ENCODE peak calls at places on chromosomes 3 and 15, in five cellular contexts. G is astrocyte of the spinal cord, Z is fibroblast of mammary gland, N is DND-41, I is upper lobe of right lung. F is an unnamed sample.

GRCh38 chr15:38217181-38217580 is 35.5 kb upstream of the SPRED1 start:
- DNase-seq in G (peak), Z (peak), N (peak), I (no peak), F (peak)

GRCh38 chr3:69842789-69843188 is 103.5 kb downstream of the MITF start:
- DNase-seq in G (no peak), Z (no peak), N (no peak), I (no peak), F (no peak)

GRCh38 chr15:45378149-45378912 is at the start of gene GATM:
- DNase-seq in G (peak), Z (peak), N (no peak), I (peak), F (peak)

GRCh38 chr15:91863621-91864255 is 10.2 kb downstream of the SLCO3A1 start:
- DNase-seq in G (no peak), Z (no peak), N (no peak), I (no peak), F (no peak)

GRCh38 chr3:30355622-30356021 is 250.8 kb upstream of the TGFBR2 start:
- DNase-seq in G (peak), Z (no peak), N (no peak), I (no peak), F (peak)

GRCh38 chr3:119637679-119638525 is 22.5 kb downstream of the POPDC2 start:
- DNase-seq in G (peak), Z (peak), N (no peak), I (no peak), F (peak)

GRCh38 chr3:12287727-12288465 is 974 bp upstream of the PPARG start:
- DNase-seq in G (no peak), Z (no peak), N (no peak), I (peak), F (no peak)

GRCh38 chr15:77143191-77143590 is 72.3 kb upstream of the TSPAN3 start:
- DNase-seq in G (no peak), Z (no peak), N (no peak), I (no peak), F (no peak)

GRCh38 chr3:112610121-112610520 is 30.8 kb downstream of the CCDC80 start:
- DNase-seq in G (peak), Z (peak), N (no peak), I (no peak), F (peak)

GRCh38 chr3:5122741-5123706 is 932 bp downstream of the ARL8B start:
- DNase-seq in G (peak), Z (peak), N (peak), I (peak), F (peak)

GRCh38 chr15:80636675-80637074 is 58.4 kb upstream of the ABHD17C start:
- DNase-seq in G (no peak), Z (no peak), N (no peak), I (no peak), F (no peak)

GRCh38 chr3:148625145-148625736 is 72.5 kb upstream of the AGTR1 start:
- DNase-seq in G (no peak), Z (no peak), N (no peak), I (no peak), F (no peak)

GRCh38 chr15:94421711-94422110 is 190.3 kb downstream of the MCTP2 start:
- DNase-seq in G (peak), Z (no peak), N (no peak), I (no peak), F (no peak)

GRCh38 chr15:52795464-52796227 is 5.5 kb upstream of the ONECUT1 start:
- DNase-seq in G (no peak), Z (no peak), N (no peak), I (no peak), F (no peak)

GRCh38 chr3:170465935-170466334 is 47.3 kb downstream of the CLDN11 start:
- DNase-seq in G (no peak), Z (no peak), N (no peak), I (no peak), F (no peak)

GRCh38 chr3:152460936-152461335 is 192.2 kb downstream of the MBNL1 start:
- DNase-seq in G (no peak), Z (no peak), N (no peak), I (no peak), F (no peak)

GRCh38 chr3:124351430-124352142 is 359.7 kb upstream of the ROPN1 start:
- DNase-seq in G (peak), Z (peak), N (peak), I (no peak), F (no peak)

GRCh38 chr3:38458796-38459498 is 5.3 kb downstream of the ACVR2B start:
- DNase-seq in G (peak), Z (peak), N (no peak), I (peak), F (no peak)

GRCh38 chr15:82950746-82951370 is 1.7 kb downstream of the HOMER2 start:
- DNase-seq in G (no peak), Z (no peak), N (no peak), I (no peak), F (no peak)

GRCh38 chr3:9770276-9770812 is 597 bp upstream of the CAMK1 start:
- DNase-seq in G (no peak), Z (peak), N (no peak), I (peak), F (no peak)

GRCh38 chr15:91921188-91921820 is 67.8 kb downstream of the SLCO3A1 start:
- DNase-seq in G (no peak), Z (peak), N (no peak), I (no peak), F (no peak)

GRCh38 chr3:197368821-197369220 is 70.4 kb upstream of the DLG1 start:
- DNase-seq in G (no peak), Z (no peak), N (no peak), I (no peak), F (no peak)

GRCh38 chr15:70062321-70062956 is 35.3 kb downstream of the TLE3 start:
- DNase-seq in G (peak), Z (peak), N (no peak), I (peak), F (peak)

GRCh38 chr15:100947760-100948429 is 28.7 kb downstream of the LRRK1 start:
- DNase-seq in G (peak), Z (no peak), N (no peak), I (no peak), F (no peak)
- H3K4me3 ChIP-seq in G (no peak), Z (no peak), N (no peak), I (no peak), F (no peak)

GRCh38 chr3:26622634-26623408 is at the start of gene LRRC3B:
- DNase-seq in G (no peak), Z (no peak), N (no peak), I (peak), F (no peak)
- H3K4me3 ChIP-seq in G (no peak), Z (no peak), N (no peak), I (peak), F (peak)

DNA sequence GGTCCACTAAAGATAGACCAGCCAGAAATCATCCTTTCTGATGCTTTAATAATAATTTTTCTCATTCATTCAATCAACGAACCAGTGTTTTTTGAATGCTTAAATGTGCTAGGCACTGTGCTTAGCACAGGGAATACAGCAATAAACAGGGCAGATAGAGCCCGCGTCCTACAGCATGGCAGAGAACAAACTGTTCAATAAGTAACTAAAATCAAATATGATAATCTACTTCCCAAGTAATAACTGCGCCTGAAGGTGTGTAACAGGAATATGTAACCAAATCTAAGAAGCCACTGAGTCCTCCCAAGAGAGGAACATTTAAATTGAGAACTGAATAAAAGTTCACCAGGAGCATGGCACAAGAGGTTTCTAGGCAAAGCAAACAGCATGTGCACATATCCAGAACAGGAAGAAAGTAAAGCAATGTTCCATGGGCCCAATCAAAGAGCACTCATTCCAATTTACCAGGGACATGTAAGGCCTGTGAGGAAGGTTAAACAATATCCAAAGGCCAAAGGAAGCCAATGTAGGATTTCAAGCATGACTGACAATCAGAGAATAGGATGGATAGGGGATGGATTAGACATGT is 311.0 kb upstream of the RARB start:
- DNase-seq in G (no peak), Z (no peak), N (no peak), I (no peak), F (no peak)
- H3K4me3 ChIP-seq in G (no peak), Z (no peak), N (no peak), I (no peak), F (no peak)

GRCh38 chr3:48662140-48662752 is 440 bp downstream of the CELSR3 start:
- DNase-seq in G (no peak), Z (no peak), N (no peak), I (no peak), F (no peak)
- H3K4me3 ChIP-seq in G (no peak), Z (no peak), N (no peak), I (no peak), F (peak)

GRCh38 chr3:57163751-57164150 is 1.4 kb downstream of the IL17RD start:
- DNase-seq in G (no peak), Z (peak), N (no peak), I (no peak), F (no peak)

GRCh38 chr3:57164606-57165573 is at the start of gene IL17RD:
- DNase-seq in G (peak), Z (peak), N (no peak), I (peak), F (no peak)

GRCh38 chr3:57165637-57166036 is 484 bp upstream of the IL17RD start:
- DNase-seq in G (no peak), Z (no peak), N (no peak), I (no peak), F (no peak)

GRCh38 chr3:57161915-57162314 is 3.2 kb downstream of the IL17RD start:
- DNase-seq in G (no peak), Z (no peak), N (no peak), I (no peak), F (no peak)

GRCh38 chr3:57164217-57164605 is 942 bp downstream of the IL17RD start:
- DNase-seq in G (peak), Z (peak), N (no peak), I (no peak), F (no peak)
- H3K4me3 ChIP-seq in G (peak), Z (peak), N (no peak), I (peak), F (peak)

GRCh38 chr15:62639432-62639831 is 403.1 kb upstream of the TPM1 start:
- DNase-seq in G (no peak), Z (no peak), N (no peak), I (no peak), F (no peak)

GRCh38 chr15:62637498-62637897 is 405.0 kb upstream of the TPM1 start:
- DNase-seq in G (no peak), Z (no peak), N (no peak), I (no peak), F (no peak)

GRCh38 chr15:62638220-62638619 is 404.3 kb upstream of the TPM1 start:
- DNase-seq in G (no peak), Z (no peak), N (no peak), I (no peak), F (no peak)

GRCh38 chr15:62639906-62640605 is 402.5 kb upstream of the TPM1 start:
- DNase-seq in G (no peak), Z (no peak), N (no peak), I (no peak), F (no peak)

GRCh38 chr15:62636823-62637320 is 405.7 kb upstream of the TPM1 start:
- DNase-seq in G (no peak), Z (no peak), N (no peak), I (no peak), F (no peak)
- H3K4me3 ChIP-seq in G (no peak), Z (no peak), N (no peak), I (no peak), F (no peak)

F was measured in kidney epithelial cell.